ENCODE peak calls at places on chromosomes 2 and 18, in seven cellular contexts. D is NCI-H2029; F is fibroblast of pulmonary artery; B is retina; V is stimulated activated CD8-positive, alpha-beta memory T cell treated with anti-CD3 and anti-CD28 coated beads, Interleukin-4, amount 100 ng/mL, for 24 hours; M is EL; N is A172. O is an unnamed sample.

GRCh38 chr2:38261569-38262513 is 115.2 kb downstream of the ATL2 start:
- DNase-seq in D (no peak), F (no peak), B (peak; percentile 29), V (no peak), M (no peak), N (no peak), O (peak; percentile 49)

GRCh38 chr2:142170847-142171246 is 40.0 kb upstream of the LRP1B start:
- DNase-seq in D (no peak), F (no peak), B (no peak), V (no peak), M (no peak), N (no peak), O (no peak)

GRCh38 chr2:151523825-151524224 is 114.1 kb downstream of the RIF1 start:
- DNase-seq in D (no peak), F (no peak), B (no peak), V (no peak), M (peak; percentile 10), N (peak; percentile 8), O (no peak)

GRCh38 chr2:146544701-146545100 is 1300.1 kb upstream of the ACVR2A start:
- DNase-seq in D (no peak), F (no peak), B (no peak), V (no peak), M (peak; percentile 19), N (no peak), O (no peak)

GRCh38 chr18:72623444-72623843 is 79.3 kb upstream of the CBLN2 start:
- DNase-seq in D (no peak), F (no peak), B (no peak), V (no peak), M (no peak), N (no peak), O (no peak)

GRCh38 chr18:77067315-77068061 is 65.1 kb downstream of the MBP start:
- DNase-seq in D (no peak), F (peak; percentile 94), B (no peak), V (peak; percentile 70), M (peak; percentile 90), N (peak; percentile 77), O (no peak)

GRCh38 chr2:191945623-191946022 is 98.7 kb upstream of the CAVIN2 start:
- DNase-seq in D (no peak), F (no peak), B (no peak), V (no peak), M (no peak), N (no peak), O (no peak)

GRCh38 chr2:11933854-11934253 is 187.4 kb downstream of the LPIN1 start:
- DNase-seq in D (no peak), F (no peak), B (no peak), V (no peak), M (no peak), N (no peak), O (no peak)

GRCh38 chr2:127050803-127051115 is 56.2 kb downstream of the BIN1 start:
- DNase-seq in D (no peak), F (no peak), B (no peak), V (no peak), M (no peak), N (no peak), O (no peak)

GRCh38 chr2:128537646-128538045 is 219.0 kb upstream of the HS6ST1 start:
- DNase-seq in D (no peak), F (no peak), B (no peak), V (no peak), M (no peak), N (no peak), O (no peak)

GRCh38 chr18:79069792-79070151 is 578 bp downstream of the ATP9B start:
- DNase-seq in D (no peak), F (no peak), B (no peak), V (no peak), M (no peak), N (peak; percentile 7), O (no peak)